ENCODE peak calls at places on chromosomes 16 and 17, in ten cellular contexts. One of them, this sample, is unnamed.

GRCh38 chr17:1186923-1187771 is 7.4 kb upstream of the ABR start:
- DNase-seq in SHP77: peak
- DNase-seq in psoas muscle: peak
- DNase-seq in stromal cell of bone marrow: peak
- DNase-seq in astrocyte of the spinal cord: peak
- DNase-seq in NCI-H1105 treated with DMSO at 0.1 percent for 48 hours: peak
- DNase-seq in stimulated activated CD4-positive, alpha-beta T cell treated with anti-CD3 and anti-CD28 coated beads, Interleukin-2, amount 100 ng/mL, for 48 hours: peak
- DNase-seq in mesendoderm: peak
- DNase-seq in AG04450: peak
- DNase-seq in CD4-positive, alpha-beta T cell: peak
- DNase-seq in this sample: peak

GRCh38 chr17:81923302-81924260 is 4.0 kb downstream of the MAFG start:
- DNase-seq in SHP77: no peak
- DNase-seq in psoas muscle: peak
- DNase-seq in stromal cell of bone marrow: peak
- DNase-seq in astrocyte of the spinal cord: peak
- DNase-seq in NCI-H1105 treated with DMSO at 0.1 percent for 48 hours: no peak
- DNase-seq in stimulated activated CD4-positive, alpha-beta T cell treated with anti-CD3 and anti-CD28 coated beads, Interleukin-2, amount 100 ng/mL, for 48 hours: no peak
- DNase-seq in mesendoderm: peak
- DNase-seq in AG04450: peak
- DNase-seq in CD4-positive, alpha-beta T cell: no peak
- DNase-seq in this sample: peak

GRCh38 chr17:66748578-66748977 is 86.3 kb upstream of the CACNG5 start:
- DNase-seq in SHP77: no peak
- DNase-seq in psoas muscle: no peak
- DNase-seq in stromal cell of bone marrow: no peak
- DNase-seq in astrocyte of the spinal cord: no peak
- DNase-seq in NCI-H1105 treated with DMSO at 0.1 percent for 48 hours: no peak
- DNase-seq in stimulated activated CD4-positive, alpha-beta T cell treated with anti-CD3 and anti-CD28 coated beads, Interleukin-2, amount 100 ng/mL, for 48 hours: no peak
- DNase-seq in mesendoderm: no peak
- DNase-seq in AG04450: no peak
- DNase-seq in CD4-positive, alpha-beta T cell: no peak
- DNase-seq in this sample: no peak

GRCh38 chr17:69300222-69300621 is 26.7 kb downstream of the ABCA5 start:
- DNase-seq in SHP77: no peak
- DNase-seq in psoas muscle: no peak
- DNase-seq in stromal cell of bone marrow: no peak
- DNase-seq in astrocyte of the spinal cord: no peak
- DNase-seq in NCI-H1105 treated with DMSO at 0.1 percent for 48 hours: no peak
- DNase-seq in stimulated activated CD4-positive, alpha-beta T cell treated with anti-CD3 and anti-CD28 coated beads, Interleukin-2, amount 100 ng/mL, for 48 hours: no peak
- DNase-seq in mesendoderm: no peak
- DNase-seq in AG04450: no peak
- DNase-seq in CD4-positive, alpha-beta T cell: no peak
- DNase-seq in this sample: no peak

GRCh38 chr17:67503184-67503583 is 126.1 kb downstream of the PITPNC1 start:
- DNase-seq in SHP77: no peak
- DNase-seq in psoas muscle: no peak
- DNase-seq in stromal cell of bone marrow: no peak
- DNase-seq in astrocyte of the spinal cord: peak
- DNase-seq in NCI-H1105 treated with DMSO at 0.1 percent for 48 hours: no peak
- DNase-seq in stimulated activated CD4-positive, alpha-beta T cell treated with anti-CD3 and anti-CD28 coated beads, Interleukin-2, amount 100 ng/mL, for 48 hours: no peak
- DNase-seq in mesendoderm: no peak
- DNase-seq in AG04450: no peak
- DNase-seq in CD4-positive, alpha-beta T cell: no peak
- DNase-seq in this sample: peak

GRCh38 chr17:17167356-17167755 is 38.8 kb downstream of the PLD6 start:
- DNase-seq in SHP77: no peak
- DNase-seq in psoas muscle: peak
- DNase-seq in stromal cell of bone marrow: no peak
- DNase-seq in astrocyte of the spinal cord: no peak
- DNase-seq in NCI-H1105 treated with DMSO at 0.1 percent for 48 hours: no peak
- DNase-seq in stimulated activated CD4-positive, alpha-beta T cell treated with anti-CD3 and anti-CD28 coated beads, Interleukin-2, amount 100 ng/mL, for 48 hours: no peak
- DNase-seq in mesendoderm: no peak
- DNase-seq in AG04450: no peak
- DNase-seq in CD4-positive, alpha-beta T cell: no peak
- DNase-seq in this sample: no peak

GRCh38 chr17:64978138-64978537 is 58.9 kb upstream of the LRRC37A3 start:
- DNase-seq in SHP77: no peak
- DNase-seq in psoas muscle: no peak
- DNase-seq in stromal cell of bone marrow: no peak
- DNase-seq in astrocyte of the spinal cord: no peak
- DNase-seq in NCI-H1105 treated with DMSO at 0.1 percent for 48 hours: no peak
- DNase-seq in stimulated activated CD4-positive, alpha-beta T cell treated with anti-CD3 and anti-CD28 coated beads, Interleukin-2, amount 100 ng/mL, for 48 hours: no peak
- DNase-seq in mesendoderm: no peak
- DNase-seq in AG04450: no peak
- DNase-seq in CD4-positive, alpha-beta T cell: no peak
- DNase-seq in this sample: no peak

GRCh38 chr16:3171181-3171854 is 16.7 kb upstream of the OR1F1 start:
- DNase-seq in SHP77: no peak
- DNase-seq in psoas muscle: no peak
- DNase-seq in stromal cell of bone marrow: no peak
- DNase-seq in astrocyte of the spinal cord: no peak
- DNase-seq in NCI-H1105 treated with DMSO at 0.1 percent for 48 hours: no peak
- DNase-seq in stimulated activated CD4-positive, alpha-beta T cell treated with anti-CD3 and anti-CD28 coated beads, Interleukin-2, amount 100 ng/mL, for 48 hours: no peak
- DNase-seq in mesendoderm: peak
- DNase-seq in AG04450: no peak
- DNase-seq in CD4-positive, alpha-beta T cell: no peak
- DNase-seq in this sample: no peak

GRCh38 chr17:9499041-9499440 is 76.6 kb downstream of the STX8 start:
- DNase-seq in SHP77: no peak
- DNase-seq in psoas muscle: no peak
- DNase-seq in stromal cell of bone marrow: no peak
- DNase-seq in astrocyte of the spinal cord: peak
- DNase-seq in NCI-H1105 treated with DMSO at 0.1 percent for 48 hours: no peak
- DNase-seq in stimulated activated CD4-positive, alpha-beta T cell treated with anti-CD3 and anti-CD28 coated beads, Interleukin-2, amount 100 ng/mL, for 48 hours: no peak
- DNase-seq in mesendoderm: no peak
- DNase-seq in AG04450: no peak
- DNase-seq in CD4-positive, alpha-beta T cell: no peak
- DNase-seq in this sample: no peak

This sample was measured in EL.